ENCODE peak calls at places on chromosomes 3 and 15, in four cellular contexts. Q is cardiac muscle cell, Y is transverse colon, S is breast epithelium. H is an unnamed sample.
A peak's percentile ranks its signal among the peaks of the same experiment; 100 is the strongest.

GRCh38 chr15:85706779-85707518 is 87.8 kb downstream of the KLHL25 start:
- DNase-seq in S (no peak), Y (peak; percentile 23), Q (no peak), H (no peak)

GRCh38 chr15:67947254-67948039 is 106.7 kb upstream of the PIAS1 start:
- DNase-seq in Q (no peak), S (no peak), Y (no peak), H (no peak)

GRCh38 chr15:41557673-41558399 is 1.2 kb upstream of the TYRO3 start:
- DNase-seq in Y (peak; percentile 60), S (peak; percentile 28), Q (peak; percentile 83), H (peak; percentile 70)

GRCh38 chr3:60803812-60804211 is 447.4 kb downstream of the FHIT start:
- DNase-seq in Q (no peak), S (no peak), Y (no peak), H (no peak)

GRCh38 chr15:72271895-72272212 is 500 bp downstream of the PARP6 start:
- DNase-seq in Y (no peak), S (no peak), Q (peak; percentile 21), H (peak; percentile 16)

GRCh38 chr3:53103566-53104296 is 26.5 kb downstream of the RFT1 start:
- DNase-seq in S (no peak), Y (no peak), Q (no peak), H (no peak)

GRCh38 chr3:64214697-64215018 is 10.6 kb downstream of the PRICKLE2 start:
- DNase-seq in S (peak; percentile 72), Q (no peak), Y (no peak), H (no peak)

GRCh38 chr3:67901681-67902080 is 247.3 kb upstream of the SUCLG2 start:
- DNase-seq in S (no peak), Y (no peak), Q (no peak), H (no peak)

GRCh38 chr3:141249041-141249440 is 17.4 kb downstream of the PXYLP1 start:
- DNase-seq in Q (no peak), S (no peak), Y (no peak), H (no peak)

GRCh38 chr3:108728934-108729333 is 28.3 kb downstream of the RETNLB start:
- DNase-seq in Q (no peak), Y (no peak), S (no peak), H (no peak)

GRCh38 chr3:4341336-4341675 is 38.1 kb downstream of the SETMAR start:
- DNase-seq in S (no peak), Q (no peak), Y (no peak), H (no peak)

GRCh38 chr3:156620260-156620659 is 54.1 kb upstream of the TIPARP start:
- DNase-seq in Q (no peak), S (no peak), Y (peak; percentile 34), H (no peak)

GRCh38 chr3:63578858-63579257 is 73.6 kb upstream of the SNTN start:
- DNase-seq in Y (no peak), S (no peak), Q (no peak), H (no peak)

DNA sequence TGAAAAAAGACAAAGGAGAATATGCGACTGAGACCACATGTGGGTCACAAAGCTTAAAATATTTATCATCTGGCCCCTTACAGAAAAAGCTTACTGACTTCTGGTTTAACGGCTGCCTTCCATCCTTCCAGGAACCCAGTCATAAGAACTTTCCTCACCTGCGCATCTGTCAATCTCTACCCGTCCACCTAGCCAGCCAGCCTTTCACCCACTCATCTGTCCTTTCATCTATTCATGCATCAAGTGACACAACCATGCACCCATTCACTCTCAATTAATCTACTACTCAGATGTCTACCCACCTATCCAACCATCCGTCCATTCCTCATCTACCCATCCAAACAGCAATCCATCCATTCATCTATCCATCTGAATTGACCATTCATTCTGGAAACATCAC is 64.2 kb upstream of the NR2C2 start:
- DNase-seq in S (no peak), Q (no peak), Y (no peak), H (no peak)
- H3K4me3 ChIP-seq in S (no peak overlapping the region), Q (no peak overlapping the region), Y (no peak overlapping the region), H (no peak overlapping the region)

DNA sequence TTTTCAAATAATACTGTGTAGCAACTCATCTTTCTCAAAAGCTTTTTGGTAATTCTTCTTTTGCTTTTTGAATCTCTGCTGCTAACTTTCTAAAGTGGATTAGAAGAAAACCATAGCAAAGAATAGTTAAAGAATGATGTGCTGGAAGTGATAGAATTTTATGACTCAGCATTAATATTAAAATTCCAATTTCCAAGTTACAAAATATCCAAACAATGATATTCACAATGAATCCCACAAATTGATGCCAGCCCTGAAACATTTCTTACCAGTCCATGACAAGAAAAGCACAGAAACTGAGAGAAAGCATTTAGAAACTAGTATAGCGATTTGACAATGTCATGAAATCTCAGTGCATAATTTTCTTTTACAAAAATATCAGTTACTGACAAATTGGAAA is 482.2 kb downstream of the RBMS3 start:
- DNase-seq in Q (no peak), S (no peak), Y (no peak), H (no peak)
- H3K27ac ChIP-seq in Q (no peak overlapping the region), S (no peak overlapping the region), Y (no peak overlapping the region), H (no peak overlapping the region)

DNA sequence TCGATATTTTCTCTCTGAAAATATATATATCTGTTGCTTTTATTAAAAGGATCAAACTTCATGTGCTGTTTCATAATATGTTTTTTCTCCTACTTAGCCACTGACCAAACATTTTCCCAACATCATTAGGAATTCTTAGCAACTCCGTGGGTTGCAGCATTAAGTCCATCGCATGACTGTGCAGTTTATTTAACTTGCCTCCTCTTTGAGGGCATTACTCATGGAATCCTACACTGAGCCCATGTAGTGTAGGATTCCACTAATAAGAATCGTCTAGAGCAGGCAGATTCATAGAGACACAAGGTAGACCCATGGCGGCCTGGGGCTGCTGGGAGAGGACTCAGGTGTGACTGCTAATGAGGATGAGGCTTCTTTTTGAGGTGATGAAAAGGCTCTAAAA is 49.3 kb downstream of the CMTM6 start:
- DNase-seq in Y (no peak), S (no peak), Q (no peak), H (no peak)
- H3K4me3 ChIP-seq in Y (no peak overlapping the region), S (no peak overlapping the region), Q (no peak overlapping the region), H (no peak overlapping the region)

GRCh38 chr15:58489289-58489688 is 57.5 kb downstream of the LIPC start:
- DNase-seq in Q (no peak), Y (no peak), S (no peak), H (no peak)

GRCh38 chr15:58489693-58490404 is 58.1 kb downstream of the LIPC start:
- DNase-seq in S (no peak), Q (no peak), Y (no peak), H (no peak)

GRCh38 chr15:58491151-58491473 is 59.3 kb downstream of the LIPC start:
- DNase-seq in Y (no peak), S (peak; percentile 66), Q (no peak), H (no peak)

GRCh38 chr15:58491499-58492202 is 59.9 kb downstream of the LIPC start:
- DNase-seq in Q (no peak), S (peak; percentile 37), Y (no peak), H (no peak)

DNA sequence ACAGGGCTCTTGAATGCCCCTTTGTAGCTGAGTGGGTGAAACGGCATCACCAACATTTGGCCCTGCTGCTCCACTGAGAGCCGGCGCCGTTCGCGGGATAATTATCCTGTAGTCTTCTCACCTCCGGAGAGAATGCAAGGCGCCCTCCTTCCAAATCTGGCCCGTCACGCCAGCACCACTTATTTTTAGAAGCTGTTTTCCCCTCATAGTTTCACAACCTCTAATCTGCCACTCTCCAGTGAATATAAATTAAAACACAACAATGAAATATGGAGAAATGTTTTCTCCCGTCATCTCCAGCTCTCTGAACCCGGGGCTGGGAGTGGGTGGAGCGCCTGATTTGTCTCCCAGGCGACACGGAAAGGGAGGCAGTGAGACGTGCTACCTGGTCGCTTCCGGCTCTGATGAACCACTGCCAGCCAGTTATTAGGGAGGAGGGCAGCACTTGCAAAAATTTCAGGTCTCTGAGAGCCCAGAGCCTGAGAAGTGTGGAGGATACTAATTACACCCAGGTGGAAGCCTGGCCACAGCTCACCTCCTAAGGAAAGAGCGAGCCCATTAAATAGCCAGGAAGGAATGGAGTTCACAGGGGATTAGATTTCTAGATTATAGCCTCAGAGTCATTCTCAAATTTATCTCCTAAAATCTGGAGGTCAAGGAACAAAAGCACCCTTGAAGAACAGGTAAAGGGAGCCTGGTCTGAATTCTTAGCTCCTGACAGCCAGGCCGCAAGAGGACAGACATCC is 58.8 kb downstream of the LIPC start:
- DNase-seq in Q (no peak), S (peak; percentile 48), Y (no peak), H (no peak)
- H3K27ac ChIP-seq in Q (no peak overlapping the region), S (peak overlapping the region; percentile 88), Y (no peak overlapping the region), H (no peak overlapping the region)

GRCh38 chr3:11273945-11274344 is 1.7 kb downstream of the ATG7 start:
- DNase-seq in Y (no peak), Q (no peak), S (no peak), H (no peak)
- H3K4me3 ChIP-seq in Y (no peak overlapping the region), Q (no peak overlapping the region), S (no peak overlapping the region), H (no peak overlapping the region)

GRCh38 chr3:158735296-158736033 is 3.2 kb upstream of the RARRES1 start:
- DNase-seq in Q (no peak), Y (no peak), S (no peak), H (no peak)

GRCh38 chr3:158728851-158729250 is 3.4 kb downstream of the RARRES1 start:
- DNase-seq in S (no peak), Y (no peak), Q (no peak), H (no peak)

GRCh38 chr3:158731525-158731924 is 732 bp downstream of the RARRES1 start:
- DNase-seq in Q (no peak), Y (no peak), S (no peak), H (no peak)

GRCh38 chr3:158732856-158733200 is 571 bp upstream of the RARRES1 start:
- DNase-seq in Y (no peak), Q (no peak), S (no peak), H (no peak)

DNA sequence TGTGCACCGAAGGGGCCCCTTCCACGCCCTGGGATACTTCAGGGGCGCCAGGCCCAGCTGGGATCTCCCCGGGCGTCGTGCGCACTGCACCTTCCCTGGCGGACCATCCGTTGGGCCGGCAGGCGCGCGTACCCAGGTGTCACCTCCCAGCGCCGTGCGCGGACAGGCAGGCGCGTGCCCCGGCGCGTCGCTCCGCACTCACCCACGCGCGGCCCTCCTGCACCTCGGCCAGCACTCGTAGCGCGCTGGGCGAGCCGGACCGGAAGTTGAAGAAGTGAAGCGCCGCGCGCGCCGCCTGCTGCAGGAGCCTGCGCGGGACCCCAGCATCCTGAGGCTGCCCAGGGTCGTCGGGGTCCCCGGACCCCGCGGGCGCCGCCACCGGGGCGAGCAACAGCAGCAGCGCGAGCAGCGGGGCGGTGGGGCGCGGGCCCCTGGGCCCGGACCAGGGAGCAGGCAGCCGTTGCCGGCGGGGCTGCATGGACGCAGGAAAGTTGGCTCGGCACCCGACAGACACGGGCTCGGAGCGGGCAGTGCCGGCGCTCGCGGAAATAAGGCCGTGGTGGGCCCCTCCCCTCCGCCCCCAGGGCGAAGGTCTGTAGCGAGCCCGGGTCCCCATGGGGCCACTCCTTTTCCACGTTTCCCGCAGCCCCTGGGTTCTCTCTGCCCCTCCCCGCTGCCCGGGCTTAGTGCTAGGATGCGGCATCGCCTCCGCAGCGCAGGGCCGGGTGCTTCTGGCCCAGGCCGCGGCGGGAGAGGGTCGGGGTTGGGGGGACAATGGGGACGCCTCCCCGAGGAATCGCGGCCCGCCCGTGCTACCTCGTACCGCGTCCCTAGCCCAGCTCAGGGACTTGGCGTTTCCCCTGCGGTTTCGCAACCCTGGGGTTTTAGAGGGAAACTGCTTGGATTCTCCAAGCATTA is at the start of gene RARRES1:
- DNase-seq in Q (peak; percentile 77), Y (peak; percentile 75), S (peak; percentile 62), H (peak; percentile 56)
- H3K27ac ChIP-seq in Q (no peak within 1 kb of the TSS), Y (peak within 1 kb of the TSS; percentile 78), S (peak within 1 kb of the TSS; percentile 92), H (peak within 1 kb of the TSS; percentile 17)

GRCh38 chr3:69260216-69260787 is 125.6 kb downstream of the FRMD4B start:
- DNase-seq in Y (no peak), Q (no peak), S (no peak), H (no peak)
- H3K4me3 ChIP-seq in Y (no peak overlapping the region), Q (no peak overlapping the region), S (no peak overlapping the region), H (no peak overlapping the region)